ENCODE peak calls at places on chromosomes 2 and 18, in six cellular contexts. U, H, S, Y, B and V are unnamed samples.

GRCh38 chr2:45745231-45745630 is 93.8 kb downstream of the PRKCE start:
- DNase-seq in U (no peak), S (no peak), H (no peak), Y (no peak), B (no peak), V (no peak)

GRCh38 chr2:32591669-32592463 is 36.0 kb upstream of the TTC27 start:
- DNase-seq in S (no peak), U (no peak), H (no peak), Y (no peak), B (no peak), V (no peak)

GRCh38 chr2:76866464-76866863 is 655.7 kb downstream of the LRRTM4 start:
- DNase-seq in U (no peak), S (no peak), B (no peak), Y (no peak), H (no peak), V (no peak)

GRCh38 chr2:53632714-53633113 is 134.9 kb upstream of the CHAC2 start:
- DNase-seq in Y (no peak), H (no peak), S (no peak), B (no peak), U (peak; percentile 18), V (no peak)

GRCh38 chr18:23929362-23929940 is 85.1 kb upstream of the TTC39C start:
- DNase-seq in H (no peak), Y (no peak), U (no peak), B (no peak), S (no peak), V (no peak)

GRCh38 chr18:77108001-77108692 is 24.4 kb downstream of the MBP start:
- DNase-seq in Y (no peak), B (no peak), S (peak; percentile 94), U (no peak), H (peak; percentile 25), V (peak; percentile 7)

GRCh38 chr2:151423760-151424159 is 14.1 kb downstream of the RIF1 start:
- DNase-seq in Y (no peak), H (no peak), B (no peak), S (no peak), U (no peak), V (no peak)

GRCh38 chr2:23487735-23488492 is 102.9 kb downstream of the KLHL29 start:
- DNase-seq in H (no peak), U (no peak), S (peak; percentile 85), Y (no peak), B (no peak), V (no peak)

GRCh38 chr2:156883828-156884615 is 373.5 kb upstream of the GALNT5 start:
- DNase-seq in Y (no peak), H (no peak), S (peak; percentile 40), U (peak; percentile 78), B (no peak), V (no peak)

GRCh38 chr2:199410130-199410529 is 47.6 kb downstream of the SATB2 start:
- DNase-seq in B (no peak), H (no peak), U (no peak), Y (no peak), S (peak; percentile 63), V (no peak)

GRCh38 chr18:55422456-55423185 is 165.4 kb downstream of the TCF4 start:
- DNase-seq in H (peak; percentile 39), B (no peak), S (no peak), U (no peak), Y (no peak), V (no peak)

GRCh38 chr18:73908323-73908722 is 239.3 kb downstream of the FBXO15 start:
- DNase-seq in S (no peak), Y (no peak), B (no peak), H (no peak), U (no peak), V (no peak)

GRCh38 chr2:3970791-3971190 is 267.4 kb downstream of the DCDC2C start:
- DNase-seq in Y (no peak), U (no peak), B (no peak), H (no peak), S (no peak), V (no peak)

GRCh38 chr18:70288171-70288850 is 534 bp upstream of the SOCS6 start:
- DNase-seq in U (peak; percentile 42), S (peak; percentile 24), H (peak; percentile 56), Y (no peak), B (no peak), V (no peak)